ENCODE peak calls at places on chromosomes 12 and 14, in nine cellular contexts. H is Panc1; E is IMR-90; U is transverse colon; W is ovary; M is bronchial epithelial cell; D is gastrocnemius medialis; N is A673; V is CD8-positive, alpha-beta T cell. I is an unnamed sample. For H3K36me3, the result is how much of the 10 kb centered on the place peaks cover.

GRCh38 chr14:104933721-104934379 is 9.2 kb downstream of the PLD4 start:
- DNase-seq in H (no peak), E (no peak), U (no peak), W (peak), M (peak), D (no peak), N (no peak), V (no peak), I (peak)

GRCh38 chr12:14578646-14579045 is 11.0 kb upstream of the PLBD1 start:
- DNase-seq in H (no peak), E (no peak), U (no peak), W (no peak), M (no peak), D (no peak), N (no peak), V (no peak), I (no peak)

GRCh38 chr14:104346608-104347007 is 208.2 kb downstream of the KIF26A start:
- DNase-seq in H (no peak), E (no peak), U (no peak), W (peak), M (no peak), D (no peak), N (no peak), V (no peak), I (no peak)

GRCh38 chr12:85782711-85783110 is 53.5 kb downstream of the RASSF9 start:
- DNase-seq in H (no peak), E (no peak), U (no peak), W (no peak), M (no peak), D (no peak), N (peak), V (no peak), I (no peak)

GRCh38 chr14:68564826-68565760 is 227.8 kb downstream of the ZFP36L1 start:
- DNase-seq in H (no peak), E (no peak), U (no peak), W (peak), M (no peak), D (no peak), N (no peak), V (no peak), I (no peak)

GRCh38 chr12:113472191-113473190 is 820 bp upstream of the LHX5 start:
- DNase-seq in H (no peak), E (no peak), U (no peak), W (no peak), M (no peak), D (no peak), N (no peak), V (no peak), I (no peak)

GRCh38 chr14:36426836-36427235 is 93.2 kb downstream of the NKX2-1 start:
- DNase-seq in H (no peak), E (no peak), U (no peak), W (no peak), M (no peak), D (peak), N (no peak), V (no peak), I (no peak)

GRCh38 chr12:90909069-90909676 is 45.8 kb downstream of the CCER1 start:
- DNase-seq in H (peak), E (peak), U (no peak), W (no peak), M (peak), D (no peak), N (peak), V (no peak), I (no peak)

GRCh38 chr14:69319911-69320310 is 60.0 kb downstream of the GALNT16 start:
- DNase-seq in H (no peak), E (no peak), U (no peak), W (peak), M (no peak), D (no peak), N (no peak), V (no peak), I (no peak)

GRCh38 chr12:62192486-62193250 is 67.5 kb upstream of the USP15 start:
- DNase-seq in H (peak), E (peak), U (peak), W (peak), M (peak), D (peak), N (peak), V (peak), I (peak)

GRCh38 chr12:108939594-108939993 is 59.7 kb downstream of the DAO start:
- DNase-seq in H (no peak), E (peak), U (no peak), W (no peak), M (peak), D (peak), N (peak), V (no peak), I (no peak)

GRCh38 chr14:71555654-71556559 is 376.3 kb upstream of the RGS6 start:
- DNase-seq in H (no peak), E (peak), U (peak), W (no peak), M (peak), D (no peak), N (peak), V (peak), I (peak)

GRCh38 chr12:123442774-123443173 is 6.3 kb upstream of the RILPL2 start:
- DNase-seq in H (no peak), E (no peak), U (no peak), W (no peak), M (no peak), D (no peak), N (no peak), V (no peak), I (no peak)

GRCh38 chr14:31505411-31505810 is 17.6 kb upstream of the GPR33 start:
- DNase-seq in H (no peak), E (peak), U (no peak), W (no peak), M (no peak), D (no peak), N (no peak), V (no peak), I (no peak)

GRCh38 chr12:84553331-84554117 is 359.1 kb downstream of the SLC6A15 start:
- DNase-seq in H (no peak), E (no peak), U (no peak), W (no peak), M (no peak), D (no peak), N (no peak), V (no peak), I (no peak)

GRCh38 chr14:101476931-101477553 is 84.3 kb upstream of the DIO3 start:
- DNase-seq in H (peak), E (no peak), U (peak), W (no peak), M (peak), D (no peak), N (peak), V (no peak), I (peak)

GRCh38 chr14:103123128-103123633 is at the start of gene TNFAIP2:
- DNase-seq in H (no peak), E (no peak), U (peak), W (no peak), M (no peak), D (peak), N (no peak), V (no peak), I (no peak)

GRCh38 chr12:14874882-14875281 is 10.8 kb downstream of the MGP start:
- DNase-seq in H (no peak), E (peak), U (no peak), W (no peak), M (peak), D (no peak), N (no peak), V (no peak), I (no peak)

GRCh38 chr12:70078161-70078560 is 165.1 kb upstream of the CNOT2 start:
- DNase-seq in H (no peak), E (no peak), U (no peak), W (no peak), M (peak), D (no peak), N (no peak), V (no peak), I (no peak)

GRCh38 chr14:68230941-68231717 is 411.6 kb downstream of the RAD51B start:
- DNase-seq in H (no peak), E (peak), U (no peak), W (no peak), M (peak), D (no peak), N (no peak), V (no peak), I (no peak)

GRCh38 chr12:45721374-45721773 is 8.1 kb upstream of the ARID2 start:
- DNase-seq in H (no peak), E (no peak), U (no peak), W (no peak), M (no peak), D (no peak), N (no peak), V (no peak), I (no peak)

GRCh38 chr12:131028587-131029338 is 75.1 kb downstream of the ADGRD1 start:
- DNase-seq in H (no peak), E (no peak), U (peak), W (no peak), M (peak), D (peak), N (no peak), V (no peak), I (no peak)

GRCh38 chr12:52243774-52244614 is 11.0 kb downstream of the KRT7 start:
- DNase-seq in H (peak), E (peak), U (peak), W (peak), M (peak), D (peak), N (peak), V (peak), I (peak)

GRCh38 chr14:97692084-97692483 is 894.9 kb downstream of the VRK1 start:
- DNase-seq in H (no peak), E (no peak), U (no peak), W (no peak), M (no peak), D (no peak), N (no peak), V (no peak), I (no peak)

GRCh38 chr12:50765325-50765911 is 1.5 kb downstream of the ATF1 start:
- DNase-seq in H (peak), E (peak), U (peak), W (no peak), M (peak), D (peak), N (peak), V (peak), I (peak)

GRCh38 chr14:33404054-33404453 is 465.4 kb downstream of the NPAS3 start:
- DNase-seq in H (no peak), E (peak), U (no peak), W (no peak), M (peak), D (no peak), N (peak), V (no peak), I (no peak)

GRCh38 chr12:14769837-14770494 is 33.3 kb downstream of the WBP11 start:
- DNase-seq in H (no peak), E (peak), U (peak), W (peak), M (peak), D (peak), N (peak), V (peak), I (peak)

GRCh38 chr12:14514946-14515345 is 52.7 kb downstream of the PLBD1 start:
- DNase-seq in H (no peak), E (no peak), U (no peak), W (no peak), M (peak), D (no peak), N (peak), V (no peak), I (no peak)

GRCh38 chr12:7439579-7440505 is 4.1 kb downstream of the CD163L1 start:
- DNase-seq in H (no peak), E (peak), U (peak), W (no peak), M (peak), D (no peak), N (peak), V (peak), I (peak)

GRCh38 chr14:99134333-99135046 is 137.5 kb downstream of the BCL11B start:
- DNase-seq in H (no peak), E (no peak), U (no peak), W (no peak), M (no peak), D (no peak), N (no peak), V (no peak), I (peak)

GRCh38 chr12:68334136-68334535 is 2.0 kb upstream of the MDM1 start:
- DNase-seq in H (no peak), E (no peak), U (peak), W (no peak), M (no peak), D (peak), N (peak), V (no peak), I (peak)

GRCh38 chr14:53355581-53356112 is 202.5 kb upstream of the DDHD1 start:
- DNase-seq in H (no peak), E (peak), U (no peak), W (no peak), M (peak), D (no peak), N (peak), V (no peak), I (no peak)

GRCh38 chr14:88129306-88130056 is 124.5 kb downstream of the GPR65 start:
- DNase-seq in H (no peak), E (peak), U (no peak), W (no peak), M (peak), D (no peak), N (peak), V (peak), I (no peak)

GRCh38 chr14:65732112-65732511 is 319.6 kb downstream of the FUT8 start:
- DNase-seq in H (no peak), E (no peak), U (no peak), W (no peak), M (no peak), D (no peak), N (no peak), V (no peak), I (no peak)

GRCh38 chr12:87233636-87234035 is 795.6 kb downstream of the C12orf50 start:
- DNase-seq in H (no peak), E (peak), U (no peak), W (no peak), M (no peak), D (no peak), N (peak), V (no peak), I (no peak)

DNA sequence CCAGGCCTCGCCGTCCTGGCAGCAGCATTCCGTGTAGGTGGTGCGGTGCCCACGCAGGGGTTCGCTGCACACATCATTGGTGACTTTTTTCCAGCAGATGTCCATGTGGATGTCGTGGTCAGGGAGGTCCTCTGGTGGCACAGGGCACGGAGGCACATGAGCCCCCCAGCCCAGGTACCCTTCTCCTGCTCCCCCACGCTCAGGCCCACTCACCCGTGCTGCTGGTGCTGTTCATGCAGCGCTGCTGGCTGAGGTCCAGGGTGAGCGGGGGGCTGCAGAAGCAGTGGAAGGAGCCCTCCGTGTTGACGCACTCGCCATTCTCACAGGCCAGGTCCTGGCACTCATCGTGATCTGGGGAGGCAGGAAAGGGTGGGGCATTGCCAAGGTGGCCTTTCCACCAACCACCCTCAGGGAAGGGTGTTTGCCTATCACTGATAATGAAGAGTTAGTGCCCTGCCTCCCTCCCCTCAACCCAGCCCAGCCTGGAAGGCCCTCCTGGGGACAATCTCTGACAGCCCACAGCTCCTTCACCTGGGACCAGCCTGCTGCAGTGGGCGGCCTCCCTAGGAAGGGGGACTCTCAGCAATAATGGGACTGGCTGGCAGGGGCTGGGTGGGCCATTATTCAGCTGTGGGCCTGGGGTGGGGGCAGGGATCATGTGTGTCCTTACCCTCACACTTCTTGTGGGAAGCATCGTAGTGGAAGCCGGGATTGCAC is 9.8 kb downstream of the ISCA2 start:
- DNase-seq in H (no peak), E (no peak), U (no peak), W (peak), M (no peak), D (no peak), N (no peak), V (no peak), I (no peak)
- H3K36me3 ChIP-seq in H (under half), E (under half), U (under half), W (under half), M (under half), D (under half), N (under half), V (under half), I (under half)

DNA sequence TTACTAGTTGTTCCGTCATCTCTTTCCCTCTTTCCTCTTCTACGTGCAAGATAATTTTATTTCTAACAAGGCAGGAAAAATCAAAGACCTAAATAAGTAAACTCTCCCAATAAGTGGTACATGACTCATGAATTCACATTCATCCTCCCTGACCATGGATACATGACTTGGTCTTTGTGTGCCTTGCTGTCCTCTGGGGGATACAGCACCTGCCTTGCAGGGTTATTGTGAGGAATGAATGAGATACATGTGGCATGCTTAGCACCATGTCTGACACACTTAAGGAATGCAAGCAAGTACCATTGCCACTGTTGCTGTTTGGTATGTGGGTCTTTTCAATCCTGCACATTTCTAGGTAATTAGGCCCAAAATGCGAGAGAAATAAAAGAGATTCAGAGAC is 208.4 kb downstream of the DPF3 start:
- DNase-seq in H (no peak), E (peak), U (no peak), W (no peak), M (no peak), D (no peak), N (no peak), V (no peak), I (no peak)
- TF ChIP-seq CTCF in H (no peak), E (no peak), U (no peak), W (no peak), M (no peak), D (no peak), N (no peak), V (no peak), I (no peak)

DNA sequence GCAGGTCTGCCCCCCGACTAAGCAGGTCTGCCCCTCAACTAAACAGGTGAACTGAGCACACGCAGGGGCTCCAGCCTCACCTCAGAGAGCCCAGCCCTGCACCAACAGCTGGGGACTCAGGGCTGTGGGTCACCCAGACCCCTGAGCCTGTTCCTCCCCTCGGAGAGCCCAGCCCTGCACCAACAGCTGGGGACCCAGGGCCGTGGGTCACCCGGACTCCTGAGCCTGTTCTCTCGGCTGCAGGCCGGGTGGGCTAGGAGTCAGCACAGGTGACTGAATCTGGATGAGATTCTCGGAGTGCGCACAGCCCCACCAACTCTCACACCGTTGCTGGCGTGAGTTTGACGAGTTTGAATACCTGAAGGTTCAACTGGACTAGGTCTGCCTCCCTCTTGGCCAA is 20.3 kb upstream of the ANKLE2 start:
- DNase-seq in H (no peak), E (no peak), U (no peak), W (no peak), M (no peak), D (no peak), N (no peak), V (no peak), I (no peak)
- H3K36me3 ChIP-seq in H (under half), E (half or more), U (half or more), W (under half), M (under half), D (half or more), N (under half), V (half or more), I (under half)

GRCh38 chr14:73785834-73786631 is 65.6 kb upstream of the PTGR2 start:
- DNase-seq in H (no peak), E (peak), U (peak), W (peak), M (peak), D (peak), N (peak), V (peak), I (peak)
- TF ChIP-seq CTCF in H (no peak), E (peak), U (peak), W (peak), M (peak), D (peak), N (no peak), V (no peak), I (peak)

DNA sequence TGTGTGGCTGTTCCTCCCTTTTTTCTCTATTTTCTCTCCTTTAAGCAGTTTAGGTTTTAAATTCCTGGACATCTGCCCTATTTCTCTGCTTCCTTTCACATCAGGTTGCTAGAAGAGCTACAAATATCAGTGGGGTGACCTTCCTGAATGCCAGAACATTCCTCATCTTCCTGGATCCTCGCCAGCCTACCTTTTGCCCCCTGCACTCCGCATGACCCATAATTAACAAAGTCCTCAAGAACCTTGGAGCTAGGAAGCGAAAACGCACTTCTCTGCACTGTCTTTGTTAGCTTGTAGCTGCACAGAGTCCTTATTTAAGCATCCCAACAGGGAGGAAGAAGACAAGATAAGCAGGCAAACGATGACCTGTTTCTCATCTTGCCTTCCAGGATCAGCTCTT is 30.5 kb downstream of the VDR start:
- DNase-seq in H (no peak), E (no peak), U (no peak), W (no peak), M (no peak), D (no peak), N (no peak), V (no peak), I (no peak)
- H3K36me3 ChIP-seq in H (under half), E (under half), U (under half), W (under half), M (under half), D (under half), N (under half), V (under half), I (under half)